ENCODE peak calls at places on chromosomes 11 and 22, in ten cellular contexts. Z, P, T, H, U, L, J, N, W and A are unnamed samples.

GRCh38 chr22:42684462-42685195 is 35.4 kb upstream of the CYB5R3 start:
- DNase-seq in Z (no peak), P (no peak), T (no peak), H (no peak), U (no peak), L (no peak), J (peak), N (no peak), W (no peak), A (no peak)

GRCh38 chr22:31344369-31345330 is 1.5 kb downstream of the PATZ1 start:
- DNase-seq in Z (peak), P (peak), T (peak), H (peak), U (no peak), L (peak), J (peak), N (peak), W (no peak), A (peak)

GRCh38 chr22:27531782-27532530 is 269.6 kb downstream of the MN1 start:
- DNase-seq in Z (no peak), P (no peak), T (peak), H (no peak), U (no peak), L (no peak), J (no peak), N (no peak), W (no peak), A (no peak)

GRCh38 chr11:1896468-1896867 is 4.8 kb upstream of the PRR33 start:
- DNase-seq in Z (no peak), P (no peak), T (no peak), H (no peak), U (no peak), L (no peak), J (no peak), N (no peak), W (no peak), A (no peak)

GRCh38 chr11:66842501-66842895 is 743 bp upstream of the RCE1 start:
- DNase-seq in Z (no peak), P (no peak), T (no peak), H (no peak), U (no peak), L (no peak), J (no peak), N (no peak), W (no peak), A (no peak)

GRCh38 chr11:14638561-14638960 is 5.0 kb upstream of the PDE3B start:
- DNase-seq in Z (no peak), P (peak), T (peak), H (no peak), U (no peak), L (no peak), J (no peak), N (no peak), W (no peak), A (no peak)

GRCh38 chr11:76371170-76371569 is 9.8 kb downstream of the THAP12 start:
- DNase-seq in Z (no peak), P (peak), T (peak), H (no peak), U (peak), L (no peak), J (no peak), N (no peak), W (no peak), A (peak)

GRCh38 chr11:71502026-71502425 is 25.0 kb upstream of the KRTAP5-7 start:
- DNase-seq in Z (no peak), P (no peak), T (no peak), H (no peak), U (no peak), L (no peak), J (no peak), N (no peak), W (no peak), A (no peak)

GRCh38 chr11:73141309-73142127 is 600 bp downstream of the FCHSD2 start:
- DNase-seq in Z (peak), P (peak), T (peak), H (peak), U (peak), L (peak), J (peak), N (peak), W (peak), A (peak)

GRCh38 chr11:134366279-134366678 is 34.5 kb downstream of the GLB1L2 start:
- DNase-seq in Z (no peak), P (no peak), T (no peak), H (no peak), U (no peak), L (no peak), J (no peak), N (no peak), W (no peak), A (no peak)

GRCh38 chr11:66371627-66372415 is at the start of gene SLC29A2:
- DNase-seq in Z (peak), P (peak), T (peak), H (peak), U (no peak), L (peak), J (peak), N (peak), W (no peak), A (peak)